ENCODE peak calls at places on chromosomes 13 and 19, in six cellular contexts. Q is AG09319, Z is left ventricle myocardium inferior, I is hepatic stellate cell, X is ACHN, P is fibroblast of lung. E is an unnamed sample.

GRCh38 chr13:22285867-22286632 is 615.2 kb downstream of the FGF9 start:
- DNase-seq in Q (no peak), Z (no peak), I (no peak), X (no peak), P (no peak), E (no peak)

GRCh38 chr13:57345526-57345925 is 178.5 kb downstream of the PRR20E start:
- DNase-seq in Q (no peak), Z (no peak), I (no peak), X (no peak), P (no peak), E (no peak)

GRCh38 chr19:16896913-16897571 is 8.2 kb downstream of the F2RL3 start:
- DNase-seq in Q (peak), Z (peak), I (peak), X (peak), P (peak), E (no peak)

GRCh38 chr13:86087241-86087640 is 288.0 kb upstream of the SLITRK6 start:
- DNase-seq in Q (no peak), Z (no peak), I (no peak), X (no peak), P (peak), E (no peak)

GRCh38 chr13:71252191-71252704 is 614.8 kb downstream of the DACH1 start:
- DNase-seq in Q (no peak), Z (no peak), I (no peak), X (no peak), P (no peak), E (no peak)

GRCh38 chr13:66563076-66563475 is 667.1 kb downstream of the PCDH9 start:
- DNase-seq in Q (no peak), Z (no peak), I (no peak), X (no peak), P (peak), E (no peak)

GRCh38 chr13:77381059-77381458 is 54.2 kb upstream of the MYCBP2 start:
- DNase-seq in Q (no peak), Z (no peak), I (no peak), X (no peak), P (no peak), E (no peak)

GRCh38 chr19:41785653-41786052 is 10.7 kb upstream of the CEACAM3 start:
- DNase-seq in Q (peak), Z (no peak), I (peak), X (peak), P (peak), E (peak)

GRCh38 chr13:30308548-30308947 is 1.2 kb upstream of the KATNAL1 start:
- DNase-seq in Q (no peak), Z (no peak), I (no peak), X (no peak), P (peak), E (no peak)

GRCh38 chr13:73572824-73573223 is 514.0 kb downstream of the KLF5 start:
- DNase-seq in Q (no peak), Z (no peak), I (no peak), X (no peak), P (no peak), E (no peak)

GRCh38 chr13:51271528-51272070 is 49.4 kb downstream of the FAM124A start:
- DNase-seq in Q (no peak), Z (no peak), I (no peak), X (no peak), P (peak), E (no peak)

GRCh38 chr19:1854542-1855039 is 6.3 kb upstream of the REXO1 start:
- DNase-seq in Q (no peak), Z (peak), I (no peak), X (no peak), P (no peak), E (no peak)

GRCh38 chr13:24168392-24168750 is 7.9 kb downstream of the SPATA13 start:
- DNase-seq in Q (no peak), Z (no peak), I (no peak), X (no peak), P (peak), E (no peak)

GRCh38 chr19:13071444-13072205 is 31.0 kb downstream of the LYL1 start:
- DNase-seq in Q (no peak), Z (no peak), I (no peak), X (no peak), P (no peak), E (no peak)

GRCh38 chr13:48562296-48563066 is 29.6 kb upstream of the RCBTB2 start:
- DNase-seq in Q (no peak), Z (no peak), I (no peak), X (no peak), P (peak), E (no peak)